ENCODE peak calls at places on chromosomes 4 and X, in four cellular contexts. U is HuH-7.5; T is effector memory CD8-positive, alpha-beta T cell; K is stimulated activated CD4-positive, alpha-beta T cell treated with anti-CD3 and anti-CD28 coated beads, Interleukin-12 subunit alpha, Interleukin-12 subunit beta, amount 100 ng/mL, for 24 hours. E is an unnamed sample.

GRCh38 chr4:150067859-150068258 is 10.4 kb upstream of the DCLK2 start:
- DNase-seq in U (no peak), K (no peak), T (no peak), E (no peak)

GRCh38 chrX:63560601-63561218 is 209.6 kb upstream of the SPIN4 start:
- DNase-seq in K (peak; percentile 10), U (no peak), T (peak; percentile 33), E (peak; percentile 22)

GRCh38 chr4:78464265-78464664 is 87.3 kb upstream of the ANXA3 start:
- DNase-seq in K (no peak), U (no peak), T (no peak), E (no peak)

GRCh38 chr4:185810746-185811508 is 1.1 kb downstream of the SORBS2 start:
- DNase-seq in T (no peak), K (no peak), U (no peak), E (no peak)

GRCh38 chr4:104677122-104677521 is 182.4 kb upstream of the CXXC4 start:
- DNase-seq in K (no peak), U (no peak), T (no peak), E (no peak)

GRCh38 chrX:13432776-13433605 is 113.1 kb upstream of the ATXN3L start:
- DNase-seq in T (no peak), U (no peak), K (no peak), E (no peak)

GRCh38 chr4:165974647-165975335 is 101.8 kb downstream of the TLL1 start:
- DNase-seq in U (no peak), T (no peak), K (no peak), E (no peak)

GRCh38 chrX:68997461-68997860 is 167.8 kb downstream of the PJA1 start:
- DNase-seq in U (no peak), T (no peak), K (no peak), E (no peak)

GRCh38 chr4:8738471-8738931 is 133.1 kb downstream of the HMX1 start:
- DNase-seq in K (no peak), T (no peak), U (no peak), E (no peak)

GRCh38 chr4:85475631-85476233 is 782 bp downstream of the ARHGAP24 start:
- DNase-seq in K (no peak), U (no peak), T (no peak), E (no peak)

GRCh38 chrX:154648931-154649863 is 4.2 kb downstream of the CTAG2 start:
- DNase-seq in T (no peak), K (no peak), U (no peak), E (no peak)

GRCh38 chr4:2962614-2963184 is 507 bp downstream of the NOP14 start:
- DNase-seq in K (no peak), U (no peak), T (no peak), E (no peak)

GRCh38 chr4:40845136-40845910 is 95.6 kb downstream of the NSUN7 start:
- DNase-seq in U (no peak), T (no peak), K (no peak), E (no peak)

GRCh38 chr4:80336582-80336981 is 1.1 kb downstream of the CFAP299 start:
- DNase-seq in U (no peak), K (no peak), T (no peak), E (no peak)

GRCh38 chr4:153616005-153616555 is 68.0 kb upstream of the TLR2 start:
- DNase-seq in U (no peak), T (no peak), K (no peak), E (no peak)

GRCh38 chr4:7434766-7435150 is at the start of gene PSAPL1:
- DNase-seq in U (peak; percentile 68), K (no peak), T (no peak), E (no peak)

GRCh38 chr4:169385356-169385755 is 114.6 kb upstream of the SH3RF1 start:
- DNase-seq in K (no peak), U (no peak), T (no peak), E (no peak)

GRCh38 chr4:56323386-56323785 is 63.9 kb downstream of the AASDH start:
- DNase-seq in U (no peak), K (no peak), T (no peak), E (no peak)

GRCh38 chr4:110735691-110736090 is 112.8 kb upstream of the PITX2 start:
- DNase-seq in U (no peak), K (no peak), T (no peak), E (no peak)

GRCh38 chrX:122850326-122850725 is 333.8 kb upstream of the GRIA3 start:
- DNase-seq in K (no peak), U (no peak), T (no peak), E (no peak)

GRCh38 chrX:108022491-108023089 is 22.3 kb upstream of the VSIG1 start:
- DNase-seq in U (no peak), T (no peak), K (no peak), E (no peak)

GRCh38 chrX:31819455-31819854 is 747.6 kb upstream of the FTHL17 start:
- DNase-seq in T (no peak), K (no peak), U (no peak), E (no peak)

GRCh38 chr4:171022698-171023378 is 790.4 kb upstream of the GALNTL6 start:
- DNase-seq in T (no peak), K (no peak), U (no peak), E (no peak)

GRCh38 chrX:10326578-10326977 is 169.8 kb downstream of the CLCN4 start:
- DNase-seq in T (no peak), U (no peak), K (no peak), E (no peak)

GRCh38 chr4:77156912-77157858 is at the start of gene CCNG2:
- DNase-seq in K (peak; percentile 65), U (peak; percentile 41), T (peak; percentile 56), E (peak; percentile 88)

GRCh38 chrX:102604327-102604726 is 5.0 kb downstream of the ARMCX5 start:
- DNase-seq in U (no peak), K (no peak), T (no peak), E (no peak)

GRCh38 chr4:84366111-84366510 is 133.0 kb downstream of the NKX6-1 start:
- DNase-seq in T (no peak), U (no peak), K (no peak), E (no peak)

GRCh38 chr4:53653484-53654053 is 62.3 kb upstream of the LNX1 start:
- DNase-seq in K (no peak), T (no peak), U (no peak), E (no peak)

GRCh38 chr4:13559414-13559813 is 15.1 kb upstream of the NKX3-2 start:
- DNase-seq in U (no peak), T (no peak), K (no peak), E (no peak)

GRCh38 chr4:1156069-1156468 is 16.3 kb downstream of the SPON2 start:
- DNase-seq in U (no peak), K (no peak), T (no peak), E (no peak)

GRCh38 chr4:112910109-112910736 is 139.2 kb upstream of the ANK2 start:
- DNase-seq in U (no peak), K (no peak), T (no peak), E (no peak)

GRCh38 chrX:77422886-77423648 is 24.1 kb upstream of the FGF16 start:
- DNase-seq in K (no peak), U (no peak), T (no peak), E (no peak)

E was measured in effector CD4-positive, alpha-beta T cell.